ENCODE peak calls at places on chromosomes 3 and 15, in five cellular contexts. W, T, R, H and M are unnamed samples.

GRCh38 chr3:108125550-108126071 is 34.8 kb upstream of the CD47 start:
- DNase-seq in W (no peak), H (no peak), R (peak), T (no peak), M (no peak)

GRCh38 chr15:39172380-39173281 is 408.2 kb upstream of the THBS1 start:
- DNase-seq in R (no peak), T (peak), W (no peak), H (no peak), M (no peak)

GRCh38 chr15:26134152-26134551 is 271.0 kb upstream of the ATP10A start:
- DNase-seq in W (no peak), T (no peak), H (no peak), R (no peak), M (no peak)

GRCh38 chr3:10337323-10338163 is 16.6 kb upstream of the SEC13 start:
- DNase-seq in R (no peak), H (no peak), T (no peak), W (no peak), M (no peak)

GRCh38 chr3:55899887-55900286 is 412.8 kb upstream of the WNT5A start:
- DNase-seq in W (no peak), H (no peak), T (no peak), R (peak), M (no peak)

GRCh38 chr15:59996498-59997041 is 7.5 kb upstream of the FOXB1 start:
- DNase-seq in T (no peak), W (no peak), H (no peak), R (no peak), M (no peak)

GRCh38 chr15:59436774-59437472 is 1.1 kb upstream of the FAM81A start:
- DNase-seq in H (no peak), R (no peak), T (no peak), W (no peak), M (no peak)

GRCh38 chr3:127177226-127177625 is 15.7 kb upstream of the PRR23E start:
- DNase-seq in R (no peak), T (no peak), H (no peak), W (no peak), M (peak)

GRCh38 chr3:172846706-172847105 is 96.2 kb downstream of the ECT2 start:
- DNase-seq in H (no peak), W (no peak), R (no peak), T (no peak), M (no peak)

GRCh38 chr3:110687138-110687537 is 384.5 kb upstream of the NECTIN3 start:
- DNase-seq in T (no peak), R (no peak), W (no peak), H (no peak), M (no peak)

GRCh38 chr3:46607603-46608028 is 4.7 kb upstream of the FAM240A start:
- DNase-seq in H (peak), R (peak), T (no peak), W (no peak), M (no peak)

GRCh38 chr15:66772604-66772966 is 70.5 kb downstream of the SMAD6 start:
- DNase-seq in H (no peak), W (no peak), T (no peak), R (no peak), M (no peak)

GRCh38 chr3:42660898-42661297 is 7.4 kb downstream of the ZBTB47 start:
- DNase-seq in H (no peak), R (no peak), T (no peak), W (no peak), M (no peak)

GRCh38 chr3:8767667-8768363 is 1.6 kb downstream of the OXTR start:
- DNase-seq in H (no peak), W (no peak), T (no peak), R (peak), M (no peak)

GRCh38 chr3:43539321-43539720 is 82.5 kb downstream of the ANO10 start:
- DNase-seq in T (no peak), R (no peak), W (no peak), H (no peak), M (no peak)

GRCh38 chr15:92122259-92122658 is 268.8 kb downstream of the SLCO3A1 start:
- DNase-seq in W (no peak), T (no peak), R (no peak), H (no peak), M (no peak)

GRCh38 chr15:74156018-74156417 is 17.5 kb upstream of the ISLR start:
- DNase-seq in T (no peak), H (no peak), W (no peak), R (no peak), M (no peak)

GRCh38 chr15:74156678-74157411 is 16.7 kb upstream of the ISLR start:
- DNase-seq in H (no peak), T (no peak), R (no peak), W (no peak), M (peak)

GRCh38 chr15:74158855-74159650 is 14.5 kb upstream of the ISLR start:
- DNase-seq in W (no peak), H (no peak), T (no peak), R (no peak), M (no peak)

GRCh38 chr15:74159773-74160172 is 13.7 kb upstream of the ISLR start:
- DNase-seq in W (no peak), T (no peak), H (no peak), R (no peak), M (no peak)

DNA sequence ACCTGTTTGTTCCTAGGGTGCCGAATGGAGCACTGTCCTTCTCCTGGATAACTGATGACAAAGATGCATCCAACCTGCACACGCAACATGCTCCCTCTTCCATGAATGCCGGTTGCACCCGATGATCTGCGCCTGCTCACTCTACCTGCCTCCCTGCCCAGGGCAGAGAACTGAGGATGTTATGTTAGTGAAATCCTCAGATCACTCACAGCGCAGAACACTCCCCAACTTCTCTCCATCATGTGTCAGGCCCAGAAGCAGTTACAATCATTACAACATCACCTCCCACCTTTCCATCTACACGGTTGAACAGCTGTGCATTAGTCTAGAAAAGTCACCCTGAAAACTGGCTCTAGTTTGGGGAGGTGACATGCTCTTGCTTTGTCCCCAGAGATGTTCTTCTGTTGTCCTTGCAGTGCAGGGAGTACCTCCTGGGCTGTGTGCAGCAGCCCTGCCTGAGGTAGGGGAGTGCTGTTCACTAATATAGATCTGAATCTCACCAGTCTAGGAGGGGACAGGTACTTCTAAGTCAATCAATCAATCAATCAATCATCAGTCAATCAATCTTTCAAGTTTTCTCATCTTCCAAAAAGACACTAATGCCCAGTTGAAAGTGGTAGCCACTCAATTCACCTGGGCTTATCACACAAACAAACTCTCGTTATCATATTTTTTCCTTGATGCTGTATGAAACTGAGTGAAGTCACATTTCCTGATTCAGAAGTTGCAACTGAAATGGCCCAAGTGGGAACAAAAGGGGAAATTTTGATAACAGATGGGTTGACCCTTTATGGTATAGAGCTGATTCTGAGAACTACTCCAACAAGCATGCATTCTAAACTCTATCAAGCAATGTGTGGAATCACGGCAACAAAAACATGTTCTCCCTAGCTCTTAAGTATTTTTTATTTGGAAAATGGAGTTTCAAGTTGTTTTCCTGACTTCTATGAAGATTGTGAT is 15.4 kb upstream of the ISLR start:
- DNase-seq in H (no peak), R (no peak), W (no peak), T (no peak), M (no peak)
- TF ChIP-seq CTCF in H (no peak), R (no peak), W (no peak), T (no peak), M (no peak)

GRCh38 chr3:71926690-71927089 is 141.7 kb upstream of the PROK2 start:
- DNase-seq in R (no peak), W (no peak), H (no peak), T (no peak), M (no peak)

GRCh38 chr3:71924721-71925120 is 139.8 kb upstream of the PROK2 start:
- DNase-seq in R (no peak), H (no peak), T (no peak), W (no peak), M (no peak)

GRCh38 chr3:71927505-71928066 is 142.6 kb upstream of the PROK2 start:
- DNase-seq in H (no peak), R (no peak), W (no peak), T (no peak), M (no peak)

GRCh38 chr3:71928215-71928614 is 143.3 kb upstream of the PROK2 start:
- DNase-seq in H (no peak), W (no peak), R (no peak), T (no peak), M (no peak)

DNA sequence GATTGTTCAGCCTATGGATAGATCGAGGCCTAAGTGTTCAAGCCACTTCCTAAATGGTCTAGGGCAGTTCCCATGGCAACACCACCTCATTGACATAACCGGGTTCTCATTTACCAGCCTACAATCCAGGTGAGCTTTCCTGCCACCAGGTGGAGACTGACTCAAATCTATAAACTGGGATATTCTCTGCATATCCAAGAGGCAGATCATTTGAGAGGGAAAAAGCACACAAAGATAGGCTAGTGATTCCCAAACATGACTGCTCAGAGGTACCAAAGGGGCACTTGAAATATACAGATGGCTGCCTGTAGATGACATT is 141.3 kb upstream of the PROK2 start:
- DNase-seq in W (no peak), T (no peak), H (peak), R (peak), M (no peak)
- TF ChIP-seq CTCF in W (no peak), T (peak), H (peak), R (peak), M (no peak)

DNA sequence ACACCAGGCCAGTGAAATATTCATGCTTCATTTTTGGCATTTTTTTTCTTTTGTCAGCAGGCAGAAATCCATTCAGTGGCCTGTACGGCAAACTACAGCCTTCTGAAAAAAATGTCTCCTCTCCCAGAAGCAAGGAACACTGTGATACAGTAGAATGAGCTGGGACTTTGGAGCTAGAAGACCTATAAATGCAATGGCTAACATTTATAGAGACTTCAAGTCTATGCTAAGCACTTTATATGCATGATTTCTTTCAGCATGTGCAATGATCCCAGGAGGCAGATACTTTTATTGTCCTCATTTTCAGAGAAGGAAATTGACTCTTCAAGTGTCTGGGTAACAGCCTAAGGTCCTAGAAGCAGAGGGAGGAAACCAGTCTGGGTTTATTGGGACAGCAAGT is 141.0 kb downstream of the ALDH1A2 start:
- DNase-seq in T (no peak), R (no peak), H (no peak), W (no peak), M (no peak)
- TF ChIP-seq CTCF in T (no peak), R (no peak), H (no peak), W (no peak), M (no peak)

DNA sequence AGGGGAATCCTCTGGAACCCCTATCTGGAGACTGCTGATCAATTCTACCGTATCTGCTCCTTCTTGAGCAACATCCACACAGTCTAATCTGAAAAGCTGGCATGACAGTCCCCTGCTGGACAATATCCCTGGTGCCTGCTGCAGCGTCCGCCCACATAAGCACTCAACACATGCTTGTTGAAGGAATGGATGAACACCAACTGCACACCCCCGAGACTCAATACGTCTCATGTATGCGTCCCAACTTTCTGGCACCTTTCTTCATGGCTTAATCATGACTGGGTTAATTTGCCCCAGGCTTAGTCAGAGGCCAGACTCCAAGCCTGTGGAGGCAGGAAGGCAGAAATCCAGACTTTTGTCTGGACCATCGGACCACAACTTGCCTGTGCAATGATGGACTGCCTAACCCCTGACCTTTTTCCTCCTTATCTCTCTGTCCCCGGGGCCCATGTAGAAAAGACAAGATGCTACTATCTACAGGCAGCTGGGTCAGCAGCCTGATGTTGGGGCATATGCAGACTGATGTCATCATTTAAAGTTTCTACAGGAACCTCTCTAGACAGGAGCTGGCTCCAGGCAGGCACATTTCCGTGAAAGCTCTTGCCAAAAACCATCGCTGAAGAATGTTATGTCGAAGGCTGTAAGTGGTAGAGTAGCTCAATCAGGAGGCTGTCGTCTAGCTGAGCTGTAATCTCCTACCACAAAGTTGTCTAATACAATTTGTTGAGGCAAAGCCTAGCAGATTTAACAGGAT is 114.1 kb upstream of the TPM1 start:
- DNase-seq in T (no peak), R (no peak), H (no peak), W (peak), M (no peak)
- TF ChIP-seq CTCF in T (no peak), R (no peak), H (peak), W (peak), M (peak)

GRCh38 chr3:50333744-50334328 is 5.8 kb upstream of the TUSC2 start:
- DNase-seq in W (no peak), H (no peak), R (no peak), T (no peak), M (peak)

GRCh38 chr3:50334339-50335075 is 6.1 kb downstream of the RASSF1 start:
- DNase-seq in W (no peak), R (no peak), H (no peak), T (no peak), M (no peak)

GRCh38 chr3:50338989-50339388 is 1.6 kb downstream of the RASSF1 start:
- DNase-seq in R (no peak), H (no peak), W (no peak), T (no peak), M (no peak)

GRCh38 chr3:50337175-50337861 is 3.3 kb downstream of the RASSF1 start:
- DNase-seq in W (peak), H (peak), R (peak), T (peak), M (peak)

DNA sequence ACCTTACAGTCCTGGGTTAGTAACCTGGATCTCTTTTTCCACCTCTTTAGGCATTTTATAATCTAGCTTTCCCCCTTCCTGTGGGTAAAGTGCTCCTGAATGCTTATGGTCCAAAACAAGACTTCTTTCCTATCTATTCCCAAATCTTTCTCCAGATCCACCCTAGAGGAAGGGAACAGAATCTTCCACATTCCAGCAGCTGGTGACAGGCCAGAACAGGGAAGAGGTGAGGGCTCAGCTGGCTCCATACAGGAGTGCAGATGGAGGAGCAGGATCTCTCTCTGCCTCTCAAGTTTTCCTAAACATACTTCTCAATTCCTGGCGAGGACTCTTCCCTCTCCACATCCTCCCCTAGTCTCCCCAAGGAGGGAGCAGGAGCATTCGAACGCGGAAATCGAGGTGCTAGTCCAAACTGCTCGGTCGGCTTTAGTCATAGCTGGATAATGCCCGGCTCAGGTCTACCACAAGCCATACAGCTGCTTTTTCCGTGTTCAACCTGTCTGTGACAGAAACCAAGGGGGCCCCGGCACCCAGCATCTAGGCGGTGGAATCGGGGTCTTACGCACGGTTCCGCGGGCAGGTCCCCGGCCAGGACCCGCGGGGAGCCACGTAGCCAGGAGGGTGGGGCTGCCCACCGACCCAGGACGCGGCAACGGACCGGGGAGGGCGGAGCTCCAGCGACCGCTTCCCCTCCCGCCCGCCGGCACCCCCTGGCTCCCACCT is 4.0 kb downstream of the RASSF1 start:
- DNase-seq in T (no peak), R (no peak), H (no peak), W (no peak), M (no peak)
- TF ChIP-seq CTCF in T (no peak), R (no peak), H (no peak), W (no peak), M (no peak)

GRCh38 chr3:146243559-146243958 is 7.3 kb downstream of the PLSCR4 start:
- DNase-seq in T (no peak), W (no peak), R (no peak), H (no peak), M (no peak)
- TF ChIP-seq CTCF in T (no peak), W (no peak), R (no peak), H (no peak), M (no peak)